ENCODE peak calls at places on chromosomes 7 and 10, in nine cellular contexts. X, B, Y, T, R, W, Z, N and U are unnamed samples.

GRCh38 chr10:44369851-44370250 is 15.0 kb downstream of the CXCL12 start:
- DNase-seq in X (no peak), B (no peak), Y (peak; percentile 48), T (peak; percentile 25), Z (no peak), W (no peak), N (no peak), R (no peak), U (no peak)

GRCh38 chr7:34158754-34159153 is 253.4 kb downstream of the BMPER start:
- DNase-seq in B (peak; percentile 14), W (no peak), Y (no peak), Z (no peak), N (no peak), R (no peak), T (no peak), X (no peak), U (no peak)

GRCh38 chr10:61284222-61284890 is 168.8 kb downstream of the TMEM26 start:
- DNase-seq in N (peak; percentile 56), Y (peak; percentile 42), R (no peak), T (peak; percentile 53), B (peak; percentile 59), X (no peak), Z (peak; percentile 27), W (no peak), U (no peak)

GRCh38 chr10:78579995-78580394 is 488.8 kb upstream of the ZMIZ1 start:
- DNase-seq in T (no peak), N (no peak), W (no peak), Z (peak; percentile 60), R (no peak), B (no peak), X (no peak), Y (no peak), U (no peak)

GRCh38 chr10:131901181-131901829 is 497 bp downstream of the PPP2R2D start:
- DNase-seq in R (no peak), Y (peak; percentile 40), N (peak; percentile 66), B (no peak), X (peak; percentile 60), W (peak; percentile 42), Z (no peak), T (no peak), U (peak; percentile 38)

GRCh38 chr7:142581341-142581740 is 167.9 kb upstream of the PRSS1 start:
- DNase-seq in X (peak; percentile 44), W (no peak), T (no peak), Z (no peak), N (peak; percentile 55), R (no peak), Y (peak; percentile 18), B (peak; percentile 78), U (peak; percentile 47)

GRCh38 chr7:133355325-133355708 is 102.4 kb downstream of the EXOC4 start:
- DNase-seq in R (no peak), X (no peak), W (no peak), T (peak; percentile 13), Z (no peak), N (no peak), Y (no peak), B (peak; percentile 38), U (no peak)

GRCh38 chr10:89655722-89656121 is 10.7 kb upstream of the PANK1 start:
- DNase-seq in Y (no peak), N (peak; percentile 20), T (no peak), R (no peak), B (no peak), X (no peak), W (no peak), Z (no peak), U (no peak)

GRCh38 chr10:128209862-128210214 is 83.6 kb upstream of the MKI67 start:
- DNase-seq in N (no peak), B (no peak), R (no peak), W (no peak), Z (no peak), T (no peak), Y (no peak), X (no peak), U (no peak)

GRCh38 chr7:141369422-141369821 is 181.8 kb upstream of the AGK start:
- DNase-seq in Y (no peak), Z (peak; percentile 5), B (no peak), N (no peak), R (no peak), X (no peak), W (no peak), T (no peak), U (no peak)

GRCh38 chr7:47320296-47320695 is 261.6 kb downstream of the TNS3 start:
- DNase-seq in W (no peak), N (no peak), B (no peak), X (no peak), T (no peak), R (no peak), Z (no peak), Y (no peak), U (no peak)

GRCh38 chr10:73819513-73820093 is 8.2 kb upstream of the NDST2 start:
- DNase-seq in B (peak; percentile 53), T (no peak), W (no peak), X (no peak), Z (no peak), R (no peak), Y (no peak), N (no peak), U (no peak)

GRCh38 chr10:117543245-117543998 is 876 bp downstream of the EMX2 start:
- DNase-seq in Y (no peak), X (no peak), T (no peak), N (no peak), B (no peak), Z (no peak), R (no peak), W (no peak), U (no peak)

GRCh38 chr10:20372748-20373147 is 524.4 kb downstream of the NEBL start:
- DNase-seq in W (no peak), X (no peak), T (no peak), B (no peak), N (no peak), Y (no peak), Z (no peak), R (no peak), U (no peak)

GRCh38 chr7:129664029-129665012 is 52.8 kb downstream of the NRF1 start:
- DNase-seq in R (no peak), Y (peak; percentile 68), N (peak; percentile 42), B (peak; percentile 73), W (no peak), T (peak; percentile 52), Z (peak; percentile 2), X (no peak), U (peak; percentile 57)

GRCh38 chr10:103197177-103197576 is 4.1 kb upstream of the NT5C2 start:
- DNase-seq in N (no peak), W (no peak), Z (no peak), R (peak; percentile 11), T (peak; percentile 84), X (peak; percentile 4), B (peak; percentile 77), Y (peak; percentile 90), U (no peak)

GRCh38 chr7:13829914-13830603 is 159.4 kb downstream of the ETV1 start:
- DNase-seq in W (no peak), Y (no peak), Z (no peak), R (no peak), T (peak; percentile 71), B (peak; percentile 49), N (no peak), X (no peak), U (no peak)

GRCh38 chr7:19321925-19322470 is 176.8 kb upstream of the FERD3L start:
- DNase-seq in B (no peak), R (no peak), W (no peak), X (no peak), Y (no peak), T (peak; percentile 9), Z (no peak), N (no peak), U (no peak)

GRCh38 chr7:76428868-76429805 is 4.4 kb downstream of the ZP3 start:
- DNase-seq in N (no peak), Z (no peak), Y (peak; percentile 22), X (no peak), B (peak; percentile 37), W (no peak), R (no peak), T (no peak), U (no peak)

GRCh38 chr7:111103136-111103535 is 12.2 kb downstream of the LRRN3 start:
- DNase-seq in T (no peak), B (no peak), Y (no peak), W (no peak), Z (no peak), N (no peak), R (no peak), X (no peak), U (no peak)

GRCh38 chr7:41189866-41190265 is 513.0 kb downstream of the INHBA start:
- DNase-seq in T (peak; percentile 88), Y (peak; percentile 67), Z (no peak), N (no peak), B (peak; percentile 99), R (no peak), X (no peak), W (no peak), U (no peak)

GRCh38 chr7:70132802-70133201 is 534.5 kb downstream of the AUTS2 start:
- DNase-seq in W (no peak), Y (no peak), T (no peak), Z (no peak), X (no peak), B (no peak), N (no peak), R (no peak), U (no peak)

GRCh38 chr10:17256627-17257026 is 28.6 kb downstream of the VIM start:
- DNase-seq in W (no peak), X (no peak), N (no peak), B (no peak), Y (no peak), R (no peak), Z (no peak), T (no peak), U (no peak)

GRCh38 chr10:68221196-68221595 is 10.7 kb downstream of the ATOH7 start:
- DNase-seq in W (no peak), B (no peak), T (no peak), Z (no peak), N (no peak), Y (no peak), R (no peak), X (no peak), U (no peak)

GRCh38 chr7:105806592-105807266 is 69.7 kb downstream of the ATXN7L1 start:
- DNase-seq in B (peak; percentile 78), X (peak; percentile 54), Z (no peak), W (no peak), T (no peak), R (peak; percentile 59), N (peak; percentile 2), Y (peak; percentile 86), U (peak; percentile 33)

GRCh38 chr7:5693529-5693928 is 87.9 kb downstream of the RNF216 start:
- DNase-seq in N (peak; percentile 82), W (no peak), T (no peak), R (no peak), Z (no peak), B (peak; percentile 88), X (peak; percentile 26), Y (no peak), U (no peak)

GRCh38 chr10:131094406-131095108 is 217.0 kb downstream of the TCERG1L start:
- DNase-seq in B (peak; percentile 47), Z (no peak), N (no peak), T (no peak), R (no peak), X (no peak), Y (no peak), W (no peak), U (no peak)

GRCh38 chr7:101390901-101391301 is 28.2 kb downstream of the COL26A1 start:
- DNase-seq in B (no peak), N (peak; percentile 88), R (peak; percentile 7), T (no peak), X (peak; percentile 19), Z (no peak), W (no peak), Y (no peak), U (no peak)

GRCh38 chr10:121732676-121733445 is 134.6 kb upstream of the FGFR2 start:
- DNase-seq in Z (no peak), R (no peak), W (no peak), N (no peak), B (no peak), X (no peak), T (no peak), Y (no peak), U (no peak)